ENCODE peak calls at places on chromosomes 5 and 9, in five cellular contexts. One of them, this sample, is unnamed.

GRCh38 chr9:117815315-117815714 is 111.1 kb downstream of the TLR4 start:
- ATAC-seq in right lobe of liver: no peak
- ATAC-seq in T-helper 17 cell: peak; percentile 97
- ATAC-seq in Right ventricle myocardium superior: no peak
- ATAC-seq in left ventricle myocardium superior: no peak
- ATAC-seq in this sample: peak; percentile 6

GRCh38 chr5:50667079-50667652 is 729 bp downstream of the PARP8 start:
- ATAC-seq in Right ventricle myocardium superior: peak; percentile 94
- ATAC-seq in left ventricle myocardium superior: peak; percentile 90
- ATAC-seq in right lobe of liver: peak; percentile 91
- ATAC-seq in T-helper 17 cell: peak; percentile 47
- ATAC-seq in this sample: peak; percentile 62

GRCh38 chr9:7147136-7148090 is 389.6 kb downstream of the KDM4C start:
- ATAC-seq in T-helper 17 cell: no peak
- ATAC-seq in right lobe of liver: peak; percentile 19
- ATAC-seq in left ventricle myocardium superior: peak; percentile 88
- ATAC-seq in Right ventricle myocardium superior: peak; percentile 87
- ATAC-seq in this sample: no peak

GRCh38 chr5:146962801-146963355 is 84.3 kb upstream of the PPP2R2B start:
- ATAC-seq in right lobe of liver: no peak
- ATAC-seq in T-helper 17 cell: no peak
- ATAC-seq in Right ventricle myocardium superior: no peak
- ATAC-seq in left ventricle myocardium superior: no peak
- ATAC-seq in this sample: no peak

GRCh38 chr5:74261906-74262305 is 378.6 kb downstream of the ENC1 start:
- ATAC-seq in T-helper 17 cell: no peak
- ATAC-seq in Right ventricle myocardium superior: no peak
- ATAC-seq in right lobe of liver: no peak
- ATAC-seq in left ventricle myocardium superior: peak; percentile 30
- ATAC-seq in this sample: no peak

GRCh38 chr9:98109052-98109451 is 10.0 kb downstream of the TRIM14 start:
- ATAC-seq in Right ventricle myocardium superior: no peak
- ATAC-seq in T-helper 17 cell: no peak
- ATAC-seq in left ventricle myocardium superior: no peak
- ATAC-seq in right lobe of liver: no peak
- ATAC-seq in this sample: no peak

GRCh38 chr9:92097997-92098482 is 17.2 kb downstream of the SPTLC1 start:
- ATAC-seq in right lobe of liver: peak; percentile 94
- ATAC-seq in Right ventricle myocardium superior: peak; percentile 81
- ATAC-seq in T-helper 17 cell: peak; percentile 69
- ATAC-seq in left ventricle myocardium superior: peak; percentile 76
- ATAC-seq in this sample: no peak

GRCh38 chr9:96038271-96038670 is 162.8 kb downstream of the ERCC6L2 start:
- ATAC-seq in left ventricle myocardium superior: no peak
- ATAC-seq in T-helper 17 cell: no peak
- ATAC-seq in right lobe of liver: no peak
- ATAC-seq in Right ventricle myocardium superior: no peak
- ATAC-seq in this sample: no peak

GRCh38 chr9:115694014-115694413 is 459.6 kb upstream of the PAPPA start:
- ATAC-seq in T-helper 17 cell: no peak
- ATAC-seq in left ventricle myocardium superior: peak; percentile 68
- ATAC-seq in Right ventricle myocardium superior: peak; percentile 73
- ATAC-seq in right lobe of liver: no peak
- ATAC-seq in this sample: no peak

GRCh38 chr5:55096186-55096585 is 6.3 kb upstream of the GZMA start:
- ATAC-seq in Right ventricle myocardium superior: no peak
- ATAC-seq in left ventricle myocardium superior: no peak
- ATAC-seq in right lobe of liver: no peak
- ATAC-seq in T-helper 17 cell: peak; percentile 62
- ATAC-seq in this sample: no peak

This sample was measured in activated CD4-positive, CD25-positive, alpha-beta regulatory T cell treated with anti-CD3 and anti-CD28 coated beads, Interleukin-2, amount 50 U/mL, for 24 hours.